ENCODE peak calls at places on chromosomes 13 and 19, in four cellular contexts. R is GM12878, B is GM12891, X is K562. H is an unnamed sample.

GRCh38 chr19:5967994-5968430 is 9.9 kb downstream of the RANBP3 start:
- DNase-seq in R (peak), B (peak), X (peak), H (no peak)

GRCh38 chr19:42090687-42091086 is 14.7 kb downstream of the ZNF574 start:
- DNase-seq in R (no peak), B (no peak), X (no peak), H (no peak)

GRCh38 chr13:21625366-21625765 is 21.4 kb upstream of the MICU2 start:
- DNase-seq in R (no peak), B (no peak), X (no peak), H (no peak)

GRCh38 chr13:60759499-60759898 is 362.5 kb downstream of the TDRD3 start:
- DNase-seq in R (no peak), B (no peak), X (no peak), H (no peak)

GRCh38 chr19:15091918-15092753 is 10.1 kb downstream of the OR1I1 start:
- DNase-seq in R (no peak), B (peak), X (peak), H (peak)

GRCh38 chr19:17454579-17454978 is 6.1 kb upstream of the TMEM221 start:
- DNase-seq in R (no peak), B (no peak), X (no peak), H (no peak)

GRCh38 chr13:46648166-46648607 is 95.2 kb downstream of the LRCH1 start:
- DNase-seq in R (no peak), B (no peak), X (no peak), H (no peak)

GRCh38 chr19:14476663-14477401 is 1.7 kb upstream of the PTGER1 start:
- DNase-seq in R (no peak), B (no peak), X (peak), H (peak)

GRCh38 chr19:8319807-8320520 is 1.2 kb downstream of the NDUFA7 start:
- DNase-seq in R (no peak), B (no peak), X (no peak), H (no peak)

GRCh38 chr19:41327076-41327475 is 17.1 kb downstream of the CCDC97 start:
- DNase-seq in R (no peak), B (no peak), X (no peak), H (no peak)

GRCh38 chr19:45509692-45510015 is 2.4 kb downstream of the VASP start:
- DNase-seq in R (no peak), B (no peak), X (no peak), H (no peak)

GRCh38 chr19:40616941-40617340 is 15.8 kb downstream of the LTBP4 start:
- DNase-seq in R (no peak), B (no peak), X (no peak), H (no peak)

GRCh38 chr19:23758187-23759074 is at the start of gene ZNF681:
- DNase-seq in R (peak), B (peak), X (peak), H (no peak)

GRCh38 chr13:44359983-44360375 is 13.6 kb upstream of the SERP2 start:
- DNase-seq in R (no peak), B (no peak), X (no peak), H (no peak)

GRCh38 chr19:19860756-19861390 is 4.8 kb upstream of the ZNF253 start:
- DNase-seq in R (no peak), B (no peak), X (peak), H (no peak)

GRCh38 chr13:62779146-62779545 is 1363.5 kb upstream of the PCDH20 start:
- DNase-seq in R (no peak), B (no peak), X (no peak), H (no peak)

GRCh38 chr19:13978306-13978705 is 26.0 kb downstream of the DCAF15 start:
- DNase-seq in R (no peak), B (no peak), X (peak), H (no peak)

GRCh38 chr19:19443283-19443682 is 37.8 kb downstream of the GATAD2A start:
- DNase-seq in R (no peak), B (no peak), X (no peak), H (no peak)

GRCh38 chr19:16921766-16922591 is 33.2 kb downstream of the F2RL3 start:
- DNase-seq in R (no peak), B (no peak), X (peak), H (no peak)

GRCh38 chr19:6065685-6066365 is 44.5 kb downstream of the RFX2 start:
- DNase-seq in R (no peak), B (no peak), X (peak), H (peak)

GRCh38 chr19:10112895-10113591 is 1.6 kb downstream of the P2RY11 start:
- DNase-seq in R (no peak), B (peak), X (peak), H (peak)

GRCh38 chr19:39470724-39471339 is 9.8 kb upstream of the TIMM50 start:
- DNase-seq in R (no peak), B (no peak), X (no peak), H (no peak)

GRCh38 chr19:11832253-11832912 is 16.1 kb upstream of the ZNF439 start:
- DNase-seq in R (no peak), B (no peak), X (no peak), H (no peak)

GRCh38 chr13:51523082-51523518 is 61.2 kb upstream of the WDFY2 start:
- DNase-seq in R (no peak), B (no peak), X (no peak), H (peak)

GRCh38 chr13:24741791-24742190 is 22.2 kb upstream of the RNF17 start:
- DNase-seq in R (no peak), B (no peak), X (no peak), H (no peak)

GRCh38 chr13:88014527-88014926 is 343.4 kb downstream of the SLITRK5 start:
- DNase-seq in R (no peak), B (no peak), X (no peak), H (no peak)

GRCh38 chr19:49120868-49121267 is 1.5 kb downstream of the PPFIA3 start:
- DNase-seq in R (no peak), B (no peak), X (no peak), H (no peak)

GRCh38 chr13:28394422-28394821 is 100.5 kb downstream of the FLT1 start:
- DNase-seq in R (no peak), B (no peak), X (no peak), H (peak)

GRCh38 chr19:5217171-5217570 is 123.4 kb downstream of the PTPRS start:
- DNase-seq in R (no peak), B (no peak), X (no peak), H (no peak)

GRCh38 chr19:495440-496332 is 600 bp upstream of the MADCAM1 start:
- DNase-seq in R (no peak), B (no peak), X (peak), H (peak)

DNA sequence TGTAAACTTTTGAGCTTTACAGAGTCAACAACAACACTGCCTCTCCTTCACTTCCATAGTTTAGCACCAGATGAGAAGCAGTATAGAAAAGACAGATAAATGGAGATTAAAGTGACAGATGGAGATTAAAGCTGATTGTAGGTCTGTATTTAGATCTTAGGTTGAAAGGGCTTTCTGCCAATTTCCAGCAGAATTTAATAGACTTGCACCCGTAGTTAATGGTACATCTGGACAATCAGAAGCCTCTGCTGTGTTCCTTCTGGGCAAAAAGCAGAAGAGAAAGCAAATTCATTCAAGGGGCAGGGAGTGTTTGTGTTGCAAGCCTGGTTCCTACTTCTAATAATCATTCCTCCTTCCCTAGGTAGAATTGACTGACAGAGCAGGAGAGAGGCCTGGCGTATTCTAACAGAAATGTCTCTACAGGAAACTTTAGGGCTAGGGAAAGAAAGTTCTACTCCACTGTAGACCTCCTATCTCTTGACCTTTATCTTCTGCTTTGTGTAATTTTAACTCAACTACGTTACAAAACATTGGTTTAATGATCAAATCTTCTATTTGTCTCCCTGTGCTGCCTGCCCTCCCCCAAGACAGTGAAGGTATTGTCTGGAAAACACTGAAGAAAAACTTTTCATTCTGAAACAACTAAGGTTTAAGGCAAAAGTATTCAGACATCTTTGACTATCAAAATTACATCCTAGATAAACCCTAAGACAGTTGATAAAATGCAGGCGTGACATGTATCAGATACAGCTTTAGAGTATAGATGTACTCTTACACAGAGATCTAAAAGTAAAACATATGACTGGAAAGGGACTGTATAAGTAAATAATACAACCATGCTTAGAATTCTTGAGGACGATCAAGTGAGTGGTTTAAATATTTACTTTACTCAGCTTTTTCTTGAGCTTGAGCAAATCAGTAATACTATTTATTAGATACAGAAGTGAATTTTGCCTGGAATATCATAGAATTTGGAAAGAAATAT is 44.5 kb downstream of the GPC6 start:
- DNase-seq in R (no peak), B (no peak), X (no peak), H (no peak)
- TF ChIP-seq POLR2AphosphoS5 in R (no peak), B (no peak), X (no peak), H (no peak)

DNA sequence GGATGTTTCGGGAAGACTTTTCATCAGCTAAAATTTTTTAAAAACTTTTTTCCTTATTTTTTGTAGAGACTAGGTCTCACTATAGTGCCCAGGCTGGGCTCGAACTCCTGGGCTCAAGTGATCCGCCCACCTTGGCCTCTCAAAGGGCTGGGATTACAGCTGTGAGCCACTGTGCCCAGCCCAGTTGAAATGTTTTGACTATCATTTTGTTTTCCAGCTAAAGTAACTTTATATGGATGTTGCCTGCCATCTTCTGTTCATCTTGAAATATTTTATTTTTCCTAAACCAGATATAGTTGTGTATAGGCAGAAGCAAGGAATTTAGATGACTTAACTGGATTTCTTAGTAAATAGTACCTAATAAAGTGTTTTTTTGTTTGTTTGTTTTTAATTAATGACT is 7.0 kb downstream of the CAB39L start:
- DNase-seq in R (no peak), B (no peak), X (no peak), H (no peak)
- TF ChIP-seq SPI1 in R (no peak), B (no peak), X (no peak), H (no peak)

DNA sequence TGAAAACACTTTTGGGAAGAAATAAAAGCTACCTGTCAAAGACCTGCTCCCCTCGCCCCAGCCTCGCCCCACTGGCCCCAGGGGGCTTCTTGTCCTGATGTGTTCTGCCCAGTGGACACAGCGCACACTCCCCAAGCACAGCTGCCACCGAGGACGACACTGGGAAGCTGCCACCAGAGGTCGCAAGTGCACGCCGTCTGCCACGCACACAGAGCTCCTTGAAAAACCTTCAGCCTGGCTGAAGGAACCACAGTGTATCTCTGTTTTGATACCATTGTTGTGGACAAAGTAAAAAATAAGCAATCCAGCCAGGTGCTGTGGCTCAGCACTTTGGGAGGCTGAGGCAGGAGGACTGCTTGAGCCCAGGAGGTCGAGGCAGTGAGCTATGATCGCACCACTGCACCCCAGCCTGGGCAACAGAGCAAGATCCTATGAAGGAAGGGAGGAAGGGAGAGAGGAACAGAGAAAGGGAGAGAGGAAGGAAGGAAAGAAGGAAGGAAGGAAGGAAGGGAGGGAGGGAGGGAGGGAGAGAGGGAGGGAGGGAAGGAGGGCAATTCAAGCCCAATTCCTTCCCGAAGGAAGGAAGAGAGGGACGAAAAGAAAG is 57.3 kb downstream of the CEBPG start:
- DNase-seq in R (no peak), B (peak), X (peak), H (peak)
- TF ChIP-seq POLR2AphosphoS5 in R (no peak), B (no peak), X (no peak), H (no peak)

GRCh38 chr13:50390503-50391248 is 375.4 kb downstream of the KCNRG start:
- DNase-seq in R (no peak), B (no peak), X (no peak), H (no peak)

GRCh38 chr13:50386527-50387123 is 371.4 kb downstream of the KCNRG start:
- DNase-seq in R (no peak), B (no peak), X (no peak), H (no peak)

GRCh38 chr13:50389726-50390125 is 374.5 kb downstream of the KCNRG start:
- DNase-seq in R (no peak), B (no peak), X (no peak), H (no peak)

GRCh38 chr13:50387124-50387581 is 371.9 kb downstream of the KCNRG start:
- DNase-seq in R (no peak), B (no peak), X (peak), H (no peak)

DNA sequence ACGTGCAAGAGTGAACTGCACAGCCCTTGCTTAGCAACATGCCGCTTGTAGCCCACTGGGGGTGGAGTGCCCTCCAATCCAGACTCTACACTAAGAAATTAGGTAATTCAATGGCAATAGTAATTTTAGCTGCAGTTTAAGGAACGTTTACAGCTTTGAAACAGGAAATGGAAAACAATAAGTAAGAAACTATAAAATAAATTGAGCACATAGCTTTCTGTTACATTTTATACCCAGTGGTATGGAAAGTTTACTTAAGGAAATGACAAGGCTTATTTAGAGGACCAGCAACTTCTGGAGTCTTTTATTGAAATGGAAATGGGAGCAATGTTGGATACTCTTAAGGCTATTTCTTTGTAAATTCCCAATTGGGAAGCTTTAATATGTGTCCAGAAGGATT is 373.2 kb downstream of the KCNRG start:
- DNase-seq in R (no peak), B (no peak), X (no peak), H (no peak)
- TF ChIP-seq SPI1 in R (no peak), B (no peak), X (no peak), H (no peak)

GRCh38 chr13:99280166-99280565 is 22.0 kb upstream of the GPR18 start:
- DNase-seq in R (no peak), B (no peak), X (no peak), H (peak)
- TF ChIP-seq POLR2AphosphoS5 in R (no peak), B (no peak), X (no peak), H (peak)

DNA sequence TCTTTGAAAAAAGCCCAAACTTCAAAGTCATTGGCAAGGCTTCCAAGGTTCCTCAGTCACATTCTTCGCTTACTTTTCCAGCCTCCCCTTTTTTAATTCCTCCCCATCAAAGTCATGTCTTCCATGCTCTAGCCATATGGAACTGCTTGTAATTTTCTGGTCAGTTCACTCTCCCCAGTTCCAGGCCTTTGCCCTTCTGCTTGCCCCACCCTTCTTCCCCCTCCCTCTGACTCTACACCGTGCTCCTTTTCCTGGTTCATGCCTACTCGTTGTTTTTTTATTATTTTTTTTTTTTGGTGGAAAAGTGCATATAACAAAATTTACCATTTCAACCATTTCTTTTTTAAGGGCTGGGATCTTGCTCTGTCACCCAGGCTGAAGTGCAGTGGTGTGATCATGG is 102.3 kb downstream of the UBL3 start:
- DNase-seq in R (no peak), B (no peak), X (no peak), H (no peak)
- TF ChIP-seq SPI1 in R (no peak), B (no peak), X (no peak), H (no peak)

DNA sequence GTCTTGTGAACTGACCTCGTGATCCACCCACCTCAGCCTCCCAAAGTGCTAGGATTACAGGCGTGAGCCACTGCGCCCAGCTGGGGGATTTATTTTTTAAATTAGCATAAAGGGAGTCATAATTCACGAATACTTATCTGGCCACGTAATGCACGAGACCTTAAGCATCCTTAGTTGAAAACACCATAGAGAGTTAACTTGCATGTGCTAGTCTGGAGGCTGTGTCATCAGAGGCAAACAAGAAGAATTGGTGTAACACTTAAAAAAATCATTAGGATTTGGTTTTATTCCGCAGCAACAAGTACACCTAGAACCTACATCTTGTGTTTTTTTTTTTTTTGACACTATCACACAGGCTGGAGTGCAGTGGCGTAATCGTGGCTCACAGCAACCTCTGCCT is 19.1 kb downstream of the KLF5 start:
- DNase-seq in R (no peak), B (no peak), X (no peak), H (no peak)
- TF ChIP-seq POLR2AphosphoS5 in R (no peak), B (no peak), X (no peak), H (no peak)

H was measured in HL-60.